ENCODE peak calls at places on chromosomes 12 and 14, in eight cellular contexts. One of them, this sample, is unnamed.

GRCh38 chr14:100547633-100548294 is 39.5 kb downstream of the BEGAIN start:
- DNase-seq in stomach: peak; percentile 61
- DNase-seq in nephron progenitor cell: no peak
- DNase-seq in Calu3: peak; percentile 73
- DNase-seq in A549: no peak
- DNase-seq in DND-41: peak; percentile 84
- DNase-seq in left lung: peak; percentile 84
- DNase-seq in testis: peak; percentile 34
- DNase-seq in this sample: no peak

GRCh38 chr12:59927041-59927440 is 331.2 kb downstream of the SLC16A7 start:
- DNase-seq in A549: no peak
- DNase-seq in nephron progenitor cell: no peak
- DNase-seq in Calu3: no peak
- DNase-seq in left lung: no peak
- DNase-seq in testis: no peak
- DNase-seq in DND-41: no peak
- DNase-seq in stomach: no peak
- DNase-seq in this sample: no peak

GRCh38 chr12:74689071-74689655 is 151.5 kb downstream of the ATXN7L3B start:
- DNase-seq in testis: no peak
- DNase-seq in A549: peak; percentile 67
- DNase-seq in Calu3: no peak
- DNase-seq in stomach: no peak
- DNase-seq in left lung: no peak
- DNase-seq in DND-41: no peak
- DNase-seq in nephron progenitor cell: no peak
- DNase-seq in this sample: no peak

GRCh38 chr12:129423041-129423580 is 480.7 kb downstream of the TMEM132D start:
- DNase-seq in nephron progenitor cell: no peak
- DNase-seq in A549: no peak
- DNase-seq in Calu3: no peak
- DNase-seq in DND-41: no peak
- DNase-seq in testis: no peak
- DNase-seq in left lung: no peak
- DNase-seq in stomach: no peak
- DNase-seq in this sample: no peak

GRCh38 chr12:61188801-61189595 is 1071.2 kb upstream of the USP15 start:
- DNase-seq in A549: no peak
- DNase-seq in Calu3: no peak
- DNase-seq in nephron progenitor cell: no peak
- DNase-seq in left lung: no peak
- DNase-seq in stomach: no peak
- DNase-seq in DND-41: no peak
- DNase-seq in testis: peak; percentile 42
- DNase-seq in this sample: no peak

GRCh38 chr14:22386924-22387775 is 201.9 kb downstream of the DAD1 start:
- DNase-seq in nephron progenitor cell: peak; percentile 79
- DNase-seq in DND-41: peak; percentile 71
- DNase-seq in left lung: peak; percentile 53
- DNase-seq in A549: peak; percentile 72
- DNase-seq in Calu3: peak; percentile 74
- DNase-seq in testis: peak; percentile 88
- DNase-seq in stomach: peak; percentile 73
- DNase-seq in this sample: peak; percentile 79

GRCh38 chr14:22265319-22266140 is 323.5 kb downstream of the DAD1 start:
- DNase-seq in nephron progenitor cell: no peak
- DNase-seq in testis: no peak
- DNase-seq in Calu3: peak; percentile 35
- DNase-seq in DND-41: peak; percentile 4
- DNase-seq in A549: no peak
- DNase-seq in stomach: no peak
- DNase-seq in left lung: no peak
- DNase-seq in this sample: no peak

GRCh38 chr12:78229491-78230209 is 399.0 kb downstream of the NAV3 start:
- DNase-seq in testis: peak; percentile 66
- DNase-seq in left lung: no peak
- DNase-seq in Calu3: peak; percentile 59
- DNase-seq in A549: peak; percentile 65
- DNase-seq in DND-41: peak; percentile 29
- DNase-seq in nephron progenitor cell: peak; percentile 49
- DNase-seq in stomach: no peak
- DNase-seq in this sample: no peak

GRCh38 chr14:96844857-96845570 is 47.8 kb downstream of the VRK1 start:
- DNase-seq in Calu3: no peak
- DNase-seq in DND-41: no peak
- DNase-seq in stomach: no peak
- DNase-seq in nephron progenitor cell: no peak
- DNase-seq in A549: no peak
- DNase-seq in left lung: no peak
- DNase-seq in testis: no peak
- DNase-seq in this sample: no peak

DNA sequence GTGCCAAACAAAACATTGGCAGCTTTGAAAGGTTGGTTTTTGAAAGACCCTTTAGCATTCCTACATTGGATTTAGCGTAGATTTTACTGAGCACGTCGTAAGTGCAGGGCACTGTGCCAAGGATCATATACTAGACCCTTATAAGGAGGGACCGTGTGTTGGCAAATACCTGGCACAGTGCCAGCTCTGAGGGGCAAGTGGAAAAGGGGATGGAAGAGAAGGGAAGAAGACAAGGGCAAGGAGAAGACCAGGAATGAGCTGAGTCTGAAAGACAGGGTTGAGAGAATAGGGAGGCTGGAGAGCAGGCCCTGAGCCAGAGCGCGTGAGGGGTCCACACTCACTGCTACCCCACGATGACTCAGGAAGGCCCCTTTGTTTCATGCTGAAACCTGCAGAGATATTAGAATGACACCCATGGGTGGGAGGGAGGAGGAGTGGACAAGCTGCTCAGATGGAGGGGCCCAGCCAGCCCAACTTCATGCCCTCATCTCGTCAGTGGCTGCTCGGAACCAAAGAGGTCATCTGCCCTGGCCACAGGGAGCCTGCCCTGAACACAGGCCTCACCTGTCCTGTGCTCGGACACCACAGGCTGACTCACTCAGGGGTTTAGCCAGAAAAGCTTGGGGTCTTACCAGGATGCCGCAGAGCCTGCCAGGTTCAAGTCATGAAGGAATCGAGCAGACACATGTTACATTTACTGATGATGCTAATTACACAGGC is 25.0 kb downstream of the RAB35 start:
- DNase-seq in A549: no peak
- DNase-seq in left lung: no peak
- DNase-seq in nephron progenitor cell: no peak
- DNase-seq in stomach: no peak
- DNase-seq in Calu3: no peak
- DNase-seq in DND-41: no peak
- DNase-seq in testis: no peak
- DNase-seq in this sample: no peak
- TF ChIP-seq CTCF in A549: no peak
- TF ChIP-seq CTCF in left lung: no peak
- TF ChIP-seq CTCF in nephron progenitor cell: no peak
- TF ChIP-seq CTCF in stomach: no peak
- TF ChIP-seq CTCF in Calu3: no peak
- TF ChIP-seq CTCF in DND-41: no peak
- TF ChIP-seq CTCF in testis: no peak
- TF ChIP-seq CTCF in this sample: no peak

GRCh38 chr12:127054531-127054930 is 1212.4 kb upstream of the TMEM132C start:
- DNase-seq in A549: no peak
- DNase-seq in left lung: no peak
- DNase-seq in testis: no peak
- DNase-seq in Calu3: no peak
- DNase-seq in stomach: no peak
- DNase-seq in DND-41: no peak
- DNase-seq in nephron progenitor cell: no peak
- DNase-seq in this sample: no peak

GRCh38 chr12:127051139-127051538 is 1215.8 kb upstream of the TMEM132C start:
- DNase-seq in left lung: no peak
- DNase-seq in A549: no peak
- DNase-seq in nephron progenitor cell: no peak
- DNase-seq in Calu3: no peak
- DNase-seq in testis: no peak
- DNase-seq in stomach: no peak
- DNase-seq in DND-41: no peak
- DNase-seq in this sample: no peak

DNA sequence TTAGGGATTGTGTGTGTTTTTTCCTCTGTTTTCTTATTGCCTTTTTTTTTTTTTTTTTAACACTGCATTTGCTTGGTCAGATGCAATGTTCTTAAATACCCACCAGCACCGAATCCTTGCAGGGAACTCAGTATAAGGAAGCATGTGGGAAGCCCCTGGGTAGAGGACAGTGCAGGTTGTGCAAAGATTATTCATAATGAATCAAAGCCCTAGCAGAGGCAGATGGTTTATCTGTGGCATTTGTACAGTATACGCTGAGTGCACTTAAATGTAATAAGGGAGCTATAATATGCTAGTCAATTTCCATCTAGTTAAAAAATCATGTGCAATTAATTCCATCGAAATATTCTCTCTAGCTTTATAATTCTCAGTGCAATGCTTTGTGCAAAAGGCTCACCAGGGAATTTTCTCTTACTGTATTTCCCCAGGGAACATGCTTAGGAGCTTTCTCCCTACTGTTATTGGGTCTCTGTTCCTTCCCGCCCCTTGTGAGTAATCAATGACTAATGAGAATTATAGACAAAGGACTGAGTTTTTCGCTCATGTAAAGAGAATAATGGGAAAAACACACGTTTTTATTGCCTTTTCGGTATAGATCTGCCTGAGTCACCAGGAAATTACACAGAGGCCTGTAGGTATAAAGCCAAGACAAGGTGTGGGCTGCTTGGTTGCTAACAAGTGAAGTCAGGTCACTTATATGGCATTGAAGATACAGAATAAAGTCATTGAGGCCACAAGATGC is 1214.3 kb upstream of the TMEM132C start:
- DNase-seq in Calu3: no peak
- DNase-seq in left lung: no peak
- DNase-seq in A549: peak; percentile 33
- DNase-seq in nephron progenitor cell: no peak
- DNase-seq in testis: no peak
- DNase-seq in DND-41: no peak
- DNase-seq in stomach: no peak
- DNase-seq in this sample: no peak
- TF ChIP-seq CTCF in Calu3: no peak
- TF ChIP-seq CTCF in left lung: no peak
- TF ChIP-seq CTCF in A549: no peak
- TF ChIP-seq CTCF in nephron progenitor cell: no peak
- TF ChIP-seq CTCF in testis: no peak
- TF ChIP-seq CTCF in DND-41: no peak
- TF ChIP-seq CTCF in stomach: no peak
- TF ChIP-seq CTCF in this sample: no peak

DNA sequence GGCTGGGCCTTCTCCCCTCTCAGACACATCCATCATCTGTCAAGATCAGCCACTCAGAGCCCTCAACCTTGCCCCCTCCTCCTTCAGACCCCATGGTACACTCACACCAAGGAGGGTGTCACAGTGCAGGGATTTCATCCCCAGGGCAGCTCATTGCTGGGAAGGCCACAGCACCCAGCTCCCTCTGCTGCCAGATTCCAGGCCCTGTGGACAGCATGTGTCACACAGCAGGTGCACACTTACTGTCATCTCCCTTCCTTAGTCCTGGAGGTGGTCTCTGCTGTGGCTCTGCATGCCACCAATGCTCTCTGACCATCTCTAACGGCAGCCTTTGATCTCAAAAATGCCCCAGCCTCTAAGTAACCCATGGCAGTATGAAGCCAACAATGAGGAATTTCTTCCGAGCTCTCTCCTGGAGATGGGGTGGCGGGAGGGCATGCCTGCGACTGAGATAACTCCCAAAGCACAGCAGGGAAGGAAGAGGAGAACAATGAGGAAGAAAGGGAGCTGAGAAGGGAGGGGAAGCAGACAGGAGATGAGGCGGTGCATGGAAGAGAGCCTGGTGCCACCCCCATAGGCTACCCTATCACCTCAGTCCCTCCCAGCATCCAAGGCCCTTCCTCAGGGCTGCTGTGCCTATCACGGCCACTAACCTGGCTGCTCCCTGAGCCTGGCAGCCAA is 101.0 kb downstream of the SINHCAF start:
- DNase-seq in A549: no peak
- DNase-seq in testis: no peak
- DNase-seq in DND-41: no peak
- DNase-seq in stomach: no peak
- DNase-seq in Calu3: no peak
- DNase-seq in nephron progenitor cell: no peak
- DNase-seq in left lung: no peak
- DNase-seq in this sample: no peak
- TF ChIP-seq CTCF in A549: no peak
- TF ChIP-seq CTCF in testis: no peak
- TF ChIP-seq CTCF in DND-41: no peak
- TF ChIP-seq CTCF in stomach: no peak
- TF ChIP-seq CTCF in Calu3: no peak
- TF ChIP-seq CTCF in nephron progenitor cell: no peak
- TF ChIP-seq CTCF in left lung: no peak
- TF ChIP-seq CTCF in this sample: no peak

GRCh38 chr14:44149597-44149996 is 357.5 kb downstream of the FSCB start:
- DNase-seq in stomach: no peak
- DNase-seq in testis: peak; percentile 17
- DNase-seq in DND-41: peak; percentile 3
- DNase-seq in A549: peak; percentile 52
- DNase-seq in left lung: no peak
- DNase-seq in Calu3: peak; percentile 1
- DNase-seq in nephron progenitor cell: peak; percentile 61
- DNase-seq in this sample: peak; percentile 64
- TF ChIP-seq CTCF in stomach: no peak
- TF ChIP-seq CTCF in testis: no peak
- TF ChIP-seq CTCF in DND-41: peak; percentile 29
- TF ChIP-seq CTCF in A549: peak; percentile 13
- TF ChIP-seq CTCF in left lung: no peak
- TF ChIP-seq CTCF in Calu3: no peak
- TF ChIP-seq CTCF in nephron progenitor cell: peak; percentile 53
- TF ChIP-seq CTCF in this sample: peak; percentile 70

This sample was measured in type B pancreatic cell.